ENCODE peak calls at places on chromosomes 1 and 21, in five cellular contexts. N is GM13977, J is RWPE1, T is choroid plexus epithelial cell, W is WTC11. Q is an unnamed sample.

GRCh38 chr1:21899972-21900371 is 37.1 kb downstream of the HSPG2 start:
- DNase-seq in N (no peak), J (no peak), T (peak; percentile 48), W (no peak), Q (no peak)

GRCh38 chr1:58858344-58858673 is 74.5 kb upstream of the JUN start:
- DNase-seq in N (no peak), J (no peak), T (peak; percentile 46), W (no peak), Q (no peak)

GRCh38 chr1:156126701-156127534 is 12.4 kb downstream of the LMNA start:
- DNase-seq in N (peak; percentile 58), J (no peak), T (peak; percentile 86), W (no peak), Q (peak; percentile 76)

GRCh38 chr1:214830956-214831355 is 228.0 kb downstream of the CENPF start:
- DNase-seq in N (no peak), J (no peak), T (peak; percentile 9), W (no peak), Q (no peak)

GRCh38 chr1:115428676-115429075 is 90.6 kb upstream of the NGF start:
- DNase-seq in N (no peak), J (no peak), T (no peak), W (no peak), Q (no peak)

GRCh38 chr1:51583532-51583931 is 33.4 kb upstream of the OSBPL9 start:
- DNase-seq in N (no peak), J (no peak), T (peak; percentile 78), W (no peak), Q (peak; percentile 14)

GRCh38 chr1:173946380-173946921 is 29.3 kb upstream of the SERPINC1 start:
- DNase-seq in N (no peak), J (peak; percentile 48), T (peak; percentile 29), W (no peak), Q (peak; percentile 78)

GRCh38 chr1:228735871-228736586 is 750 bp downstream of the RHOU start:
- DNase-seq in N (no peak), J (peak; percentile 5), T (peak; percentile 50), W (peak; percentile 41), Q (peak; percentile 7)

GRCh38 chr1:94514095-94514727 is 27.3 kb downstream of the F3 start:
- DNase-seq in N (no peak), J (no peak), T (no peak), W (peak; percentile 42), Q (peak; percentile 46)

GRCh38 chr21:37079211-37079824 is 6.3 kb downstream of the TTC3 start:
- DNase-seq in N (no peak), J (no peak), T (no peak), W (no peak), Q (peak; percentile 37)

GRCh38 chr1:165525708-165526107 is 18.1 kb upstream of the LRRC52 start:
- DNase-seq in N (no peak), J (no peak), T (no peak), W (no peak), Q (no peak)

GRCh38 chr1:178973671-178974091 is 52.0 kb upstream of the FAM20B start:
- DNase-seq in N (peak; percentile 3), J (no peak), T (no peak), W (no peak), Q (no peak)

GRCh38 chr21:27079807-27080206 is 112.9 kb upstream of the ADAMTS5 start:
- DNase-seq in N (no peak), J (no peak), T (no peak), W (no peak), Q (no peak)

GRCh38 chr1:14976260-14976659 is 177.3 kb upstream of the TMEM51 start:
- DNase-seq in N (no peak), J (no peak), T (no peak), W (no peak), Q (no peak)

GRCh38 chr1:90486134-90486824 is 230.8 kb downstream of the BARHL2 start:
- DNase-seq in N (no peak), J (no peak), T (no peak), W (no peak), Q (no peak)

GRCh38 chr1:204192046-204192445 is 4.2 kb downstream of the KISS1 start:
- DNase-seq in N (no peak), J (no peak), T (no peak), W (no peak), Q (no peak)

GRCh38 chr1:37570528-37571334 is 14.0 kb downstream of the DNALI1 start:
- DNase-seq in N (no peak), J (no peak), T (no peak), W (no peak), Q (no peak)

GRCh38 chr1:204867203-204867602 is 3.5 kb upstream of the NFASC start:
- DNase-seq in N (no peak), J (no peak), T (no peak), W (no peak), Q (no peak)

GRCh38 chr1:97920832-97921571 is at the start of gene DPYD:
- DNase-seq in N (peak; percentile 86), J (peak; percentile 75), T (peak; percentile 92), W (peak; percentile 87), Q (peak; percentile 84)

GRCh38 chr1:62294211-62294610 is 25.0 kb downstream of the KANK4 start:
- DNase-seq in N (no peak), J (peak; percentile 34), T (no peak), W (peak; percentile 61), Q (peak; percentile 25)

GRCh38 chr1:53379662-53380002 is 51.8 kb upstream of the LRP8 start:
- DNase-seq in N (no peak), J (no peak), T (no peak), W (no peak), Q (no peak)

GRCh38 chr1:62841587-62842169 is 57.7 kb downstream of the ATG4C start:
- DNase-seq in N (peak; percentile 39), J (peak; percentile 55), T (peak; percentile 86), W (no peak), Q (peak; percentile 74)

GRCh38 chr1:183355181-183355580 is 63.0 kb downstream of the NMNAT2 start:
- DNase-seq in N (no peak), J (no peak), T (no peak), W (no peak), Q (no peak)

GRCh38 chr1:91404151-91405012 is at the start of gene HFM1:
- DNase-seq in N (peak; percentile 83), J (peak; percentile 49), T (peak; percentile 69), W (peak; percentile 85), Q (peak; percentile 68)

GRCh38 chr1:205589618-205590456 is 42.0 kb downstream of the ELK4 start:
- DNase-seq in N (no peak), J (no peak), T (no peak), W (no peak), Q (no peak)

GRCh38 chr1:21783679-21784603 is 992 bp upstream of the USP48 start:
- DNase-seq in N (peak; percentile 86), J (no peak), T (peak; percentile 79), W (peak; percentile 97), Q (no peak)

DNA sequence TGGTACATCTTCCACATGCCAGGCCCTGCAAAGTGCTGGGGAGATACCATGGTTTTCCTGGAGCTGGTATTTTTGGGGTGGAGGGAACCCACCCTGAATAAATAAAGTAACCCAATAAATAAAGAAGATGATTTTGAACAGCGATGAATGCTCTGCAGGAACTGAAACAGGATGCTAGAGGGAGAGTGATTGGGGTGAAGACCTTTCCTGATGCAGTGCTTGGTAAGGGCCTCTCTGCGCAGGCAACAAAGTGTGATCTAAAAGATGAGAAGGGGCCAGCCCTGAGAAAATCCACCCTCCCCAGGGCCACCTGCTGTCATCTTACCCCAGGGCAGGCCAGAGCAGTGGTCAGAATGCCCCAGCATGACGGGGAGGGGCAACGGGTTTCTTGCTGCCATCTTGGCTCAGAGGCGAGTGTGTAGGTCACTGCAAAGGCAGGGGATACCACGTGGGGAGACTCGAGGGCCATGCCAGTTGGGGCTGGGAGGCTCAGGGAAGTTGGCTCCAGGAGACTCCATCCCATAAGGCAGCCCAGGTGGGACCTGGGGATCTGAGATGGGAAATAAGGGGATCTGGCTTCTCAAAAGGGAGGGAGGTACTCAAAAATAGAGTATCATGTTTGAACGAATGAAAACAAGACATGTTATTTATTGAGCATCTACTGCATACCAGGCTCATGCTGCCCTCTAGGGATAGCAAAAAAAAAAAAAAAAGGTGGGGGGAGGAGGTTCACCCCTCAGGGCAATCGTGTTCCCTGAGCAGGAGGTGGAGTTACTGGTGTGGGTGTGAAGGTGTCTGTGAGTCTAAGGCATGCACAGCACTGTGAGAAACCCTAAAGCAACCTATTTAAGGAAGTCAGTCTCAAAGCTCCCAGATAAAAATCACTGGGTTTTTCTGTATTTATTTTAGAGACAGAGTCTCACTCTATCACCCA is 2.8 kb downstream of the SRARP start:
- DNase-seq in N (peak; percentile 67), J (peak; percentile 80), T (peak; percentile 45), W (no peak), Q (peak; percentile 86)
- TF ChIP-seq CTCF in N (peak; percentile 43), J (peak; percentile 16), T (peak; percentile 42), W (peak; percentile 16), Q (peak; percentile 41)

DNA sequence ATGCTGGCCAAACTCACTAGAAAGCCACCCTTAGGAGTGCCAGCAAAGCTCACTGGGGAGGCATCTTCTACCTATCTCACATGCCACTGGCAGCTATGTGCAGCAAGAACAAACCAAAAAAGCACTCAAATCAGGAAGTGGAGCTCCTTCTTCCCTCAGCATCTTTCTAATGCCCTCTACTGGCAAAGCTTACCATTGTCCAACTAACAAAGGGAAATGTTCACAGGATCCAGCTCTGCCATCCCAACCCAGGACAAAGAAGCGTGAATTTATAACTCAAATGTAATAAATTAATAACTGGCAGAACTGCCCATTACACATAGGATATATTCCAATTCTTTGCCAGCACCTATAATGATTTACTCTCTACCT is 38.9 kb downstream of the LEPR start:
- DNase-seq in N (peak; percentile 50), J (peak; percentile 28), T (peak; percentile 69), W (no peak), Q (peak; percentile 54)
- TF ChIP-seq CTCF in N (peak; percentile 56), J (peak; percentile 24), T (peak; percentile 77), W (no peak), Q (peak; percentile 78)

GRCh38 chr1:45640293-45640692 is 16.4 kb upstream of the CCDC17 start:
- DNase-seq in N (no peak), J (no peak), T (peak; percentile 29), W (no peak), Q (peak; percentile 21)

GRCh38 chr1:45644661-45645060 is 20.8 kb upstream of the CCDC17 start:
- DNase-seq in N (no peak), J (no peak), T (no peak), W (no peak), Q (no peak)

GRCh38 chr1:45647248-45648021 is 23.6 kb upstream of the CCDC17 start:
- DNase-seq in N (no peak), J (no peak), T (no peak), W (no peak), Q (no peak)

GRCh38 chr1:45643341-45643740 is 19.5 kb upstream of the CCDC17 start:
- DNase-seq in N (no peak), J (no peak), T (no peak), W (no peak), Q (no peak)

GRCh38 chr1:45643978-45644377 is 20.1 kb upstream of the CCDC17 start:
- DNase-seq in N (no peak), J (no peak), T (peak; percentile 24), W (no peak), Q (no peak)
- TF ChIP-seq CTCF in N (no peak), J (no peak), T (peak; percentile 37), W (no peak), Q (peak; percentile 33)

GRCh38 chr1:110585426-110585825 is 20.7 kb downstream of the KCNA2 start:
- DNase-seq in N (no peak), J (no peak), T (no peak), W (no peak), Q (no peak)

GRCh38 chr1:110581637-110582036 is 24.5 kb downstream of the KCNA2 start:
- DNase-seq in N (no peak), J (no peak), T (no peak), W (no peak), Q (no peak)

GRCh38 chr1:110582378-110582777 is 23.8 kb downstream of the KCNA2 start:
- DNase-seq in N (no peak), J (no peak), T (no peak), W (no peak), Q (no peak)

GRCh38 chr1:110583505-110583904 is 22.7 kb downstream of the KCNA2 start:
- DNase-seq in N (no peak), J (no peak), T (no peak), W (no peak), Q (no peak)

GRCh38 chr1:110584045-110584444 is 22.1 kb downstream of the KCNA2 start:
- DNase-seq in N (no peak), J (no peak), T (no peak), W (no peak), Q (no peak)
- TF ChIP-seq CTCF in N (no peak), J (no peak), T (no peak), W (no peak), Q (no peak)